ENCODE peak calls at places on chromosomes 3 and 15, in six cellular contexts. W is CD8-positive, alpha-beta memory T cell; O is GM12892; F is neural crest cell; U is NCI-H1417; T is lower leg skin. M is an unnamed sample.

GRCh38 chr3:12750658-12751071 is 8.4 kb downstream of the TMEM40 start:
- DNase-seq in W (no peak), O (no peak), F (no peak), U (no peak), T (no peak), M (no peak)

GRCh38 chr3:197354195-197355059 is 56.0 kb upstream of the DLG1 start:
- DNase-seq in W (no peak), O (peak), F (peak), U (peak), T (no peak), M (no peak)

GRCh38 chr3:190044142-190044541 is 76.6 kb downstream of the P3H2 start:
- DNase-seq in W (no peak), O (no peak), F (no peak), U (no peak), T (no peak), M (no peak)

GRCh38 chr15:45645026-45645980 is 10.5 kb downstream of the SQOR start:
- DNase-seq in W (no peak), O (no peak), F (no peak), U (no peak), T (peak), M (no peak)

GRCh38 chr15:29270169-29270955 is 740 bp upstream of the NSMCE3 start:
- DNase-seq in W (no peak), O (no peak), F (no peak), U (no peak), T (no peak), M (no peak)

GRCh38 chr3:184160456-184160855 is 5.3 kb downstream of the DVL3 start:
- DNase-seq in W (no peak), O (no peak), F (no peak), U (no peak), T (no peak), M (no peak)

GRCh38 chr3:141561426-141562034 is 74.7 kb downstream of the RASA2 start:
- DNase-seq in W (no peak), O (no peak), F (peak), U (peak), T (no peak), M (no peak)

GRCh38 chr15:83398591-83398990 is 48.5 kb upstream of the SH3GL3 start:
- DNase-seq in W (no peak), O (no peak), F (no peak), U (no peak), T (no peak), M (no peak)

M was measured in omental fat pad.